ENCODE peak calls at places on chromosome 2, in ten cellular contexts. W is neural progenitor cell; B is GM23338; Q is naive thymus-derived CD4-positive, alpha-beta T cell; A is astrocyte of the spinal cord; U is upper lobe of right lung; M is left ventricle myocardium inferior; N is heart right ventricle; O is H7; G is NT2/D1. Z is an unnamed sample.

GRCh38 chr2:97868986-97869721 is 126.6 kb downstream of the TMEM131 start:
- DNase-seq in Q (no peak), O (no peak), A (peak; percentile 93), W (no peak), U (no peak), N (peak; percentile 48), M (peak; percentile 42), G (peak; percentile 50), B (peak; percentile 33), Z (no peak)

GRCh38 chr2:204791230-204791629 is 246.0 kb downstream of the PARD3B start:
- DNase-seq in N (no peak), W (no peak), Q (no peak), O (no peak), M (no peak), B (no peak), U (no peak), A (no peak), G (no peak), Z (no peak)

GRCh38 chr2:134676960-134677359 is 41.8 kb downstream of the TMEM163 start:
- DNase-seq in M (no peak), G (no peak), O (no peak), W (no peak), N (no peak), Q (no peak), U (no peak), B (no peak), A (no peak), Z (no peak)

GRCh38 chr2:143617803-143618415 is 488.7 kb downstream of the ARHGAP15 start:
- DNase-seq in A (no peak), O (no peak), G (no peak), U (no peak), Q (no peak), W (no peak), M (no peak), B (no peak), N (no peak), Z (no peak)

GRCh38 chr2:160652236-160652635 is 158.6 kb upstream of the RBMS1 start:
- DNase-seq in U (peak; percentile 61), N (no peak), W (no peak), B (no peak), O (no peak), M (peak; percentile 19), G (no peak), A (no peak), Q (peak; percentile 66), Z (peak; percentile 31)

GRCh38 chr2:207135340-207135739 is 30.4 kb downstream of the KLF7 start:
- DNase-seq in U (no peak), M (no peak), G (no peak), B (no peak), Q (peak; percentile 54), O (no peak), W (no peak), N (no peak), A (peak; percentile 53), Z (no peak)

GRCh38 chr2:101418704-101419663 is 31.7 kb upstream of the CREG2 start:
- DNase-seq in M (no peak), U (no peak), N (peak; percentile 79), O (peak; percentile 69), A (peak; percentile 71), B (peak; percentile 84), G (peak; percentile 56), Q (peak; percentile 59), W (peak; percentile 73), Z (peak; percentile 28)

GRCh38 chr2:59333007-59333406 is 1091.9 kb upstream of the FANCL start:
- DNase-seq in G (no peak), U (no peak), Q (no peak), M (no peak), B (no peak), W (no peak), N (no peak), A (no peak), O (no peak), Z (no peak)

GRCh38 chr2:74328074-74328473 is 15.1 kb downstream of the SLC4A5 start:
- DNase-seq in A (no peak), M (no peak), G (no peak), U (no peak), W (peak; percentile 56), N (no peak), Q (no peak), O (no peak), B (peak; percentile 42), Z (no peak)

GRCh38 chr2:199968126-199968525 is 12.7 kb downstream of the MAIP1 start:
- DNase-seq in G (no peak), B (no peak), Q (no peak), N (no peak), M (no peak), U (no peak), W (no peak), A (no peak), O (no peak), Z (no peak)

GRCh38 chr2:1745171-1746023 is 1.1 kb upstream of the PXDN start:
- DNase-seq in A (no peak), G (no peak), W (no peak), B (no peak), U (peak; percentile 65), O (peak; percentile 34), Q (no peak), M (no peak), N (no peak), Z (no peak)

GRCh38 chr2:1743396-1744150 is 742 bp downstream of the PXDN start:
- DNase-seq in O (peak; percentile 93), Q (no peak), M (no peak), G (no peak), N (peak; percentile 56), W (peak; percentile 83), U (peak; percentile 64), B (peak; percentile 71), A (peak; percentile 67), Z (no peak)

GRCh38 chr2:1744446-1745170 is at the start of gene PXDN:
- DNase-seq in Q (no peak), B (peak; percentile 72), O (peak; percentile 92), M (peak; percentile 74), G (no peak), A (peak; percentile 79), W (peak; percentile 76), U (peak; percentile 69), N (peak; percentile 61), Z (no peak)

GRCh38 chr2:1742680-1743395 is 1.5 kb downstream of the PXDN start:
- DNase-seq in B (peak; percentile 87), Q (no peak), G (no peak), A (peak; percentile 94), U (peak; percentile 84), M (peak; percentile 79), N (peak; percentile 78), W (peak; percentile 83), O (peak; percentile 90), Z (no peak)

DNA sequence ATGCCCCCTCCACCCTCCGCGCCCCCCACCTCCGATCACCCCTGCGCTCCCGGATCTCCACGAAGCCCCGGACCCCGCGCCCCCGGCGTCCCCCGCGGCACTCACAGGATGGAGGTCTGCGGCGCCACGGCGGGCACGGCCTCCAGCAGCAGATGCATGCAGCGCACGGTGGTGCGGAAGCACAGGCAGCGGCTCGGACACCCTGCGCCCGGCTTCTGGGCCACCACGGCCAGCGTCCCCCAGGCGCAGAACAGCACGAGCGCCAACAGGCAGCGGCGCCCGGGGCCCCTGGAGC is 217 bp downstream of the PXDN start:
- DNase-seq in G (no peak), U (peak; percentile 67), M (no peak), Q (no peak), O (no peak), W (peak; percentile 79), B (peak; percentile 67), N (no peak), A (no peak), Z (no peak)
- H3K4me3 ChIP-seq in G (peak overlapping the region; percentile 61), U (peak overlapping the region; percentile 67), M (peak overlapping the region; percentile 82), Q (no peak overlapping the region), O (peak overlapping the region; percentile 83), W (peak overlapping the region; percentile 93), B (peak overlapping the region; percentile 94), N (peak overlapping the region; percentile 69), A (peak overlapping the region; percentile 70), Z (no peak overlapping the region)

GRCh38 chr2:96800762-96801463 is 15.2 kb upstream of the CNNM3 start:
- DNase-seq in G (peak; percentile 39), U (peak; percentile 87), B (peak; percentile 81), Q (peak; percentile 54), N (peak; percentile 64), W (peak; percentile 80), M (peak; percentile 69), O (peak; percentile 96), A (peak; percentile 50), Z (peak; percentile 64)
- H3K4me3 ChIP-seq in G (no peak overlapping the region), U (no peak overlapping the region), B (no peak overlapping the region), Q (no peak overlapping the region), N (no peak overlapping the region), W (no peak overlapping the region), M (no peak overlapping the region), O (no peak overlapping the region), A (no peak overlapping the region), Z (no peak overlapping the region)

GRCh38 chr2:203710211-203710610 is 3.8 kb downstream of the CD28 start:
- DNase-seq in A (no peak), W (no peak), Q (no peak), U (no peak), N (no peak), M (no peak), O (no peak), G (no peak), B (no peak), Z (no peak)

GRCh38 chr2:203708846-203709815 is 2.7 kb downstream of the CD28 start:
- DNase-seq in U (no peak), M (no peak), G (no peak), N (no peak), B (no peak), A (no peak), Q (no peak), W (no peak), O (no peak), Z (no peak)

GRCh38 chr2:203707530-203707929 is 1.1 kb downstream of the CD28 start:
- DNase-seq in U (no peak), Q (peak; percentile 30), M (no peak), W (no peak), B (no peak), O (no peak), G (no peak), A (no peak), N (no peak), Z (no peak)

GRCh38 chr2:203705184-203705583 is 1.3 kb upstream of the CD28 start:
- DNase-seq in M (no peak), W (no peak), O (no peak), A (no peak), U (no peak), B (no peak), G (no peak), Q (peak; percentile 84), N (no peak), Z (peak; percentile 33)

DNA sequence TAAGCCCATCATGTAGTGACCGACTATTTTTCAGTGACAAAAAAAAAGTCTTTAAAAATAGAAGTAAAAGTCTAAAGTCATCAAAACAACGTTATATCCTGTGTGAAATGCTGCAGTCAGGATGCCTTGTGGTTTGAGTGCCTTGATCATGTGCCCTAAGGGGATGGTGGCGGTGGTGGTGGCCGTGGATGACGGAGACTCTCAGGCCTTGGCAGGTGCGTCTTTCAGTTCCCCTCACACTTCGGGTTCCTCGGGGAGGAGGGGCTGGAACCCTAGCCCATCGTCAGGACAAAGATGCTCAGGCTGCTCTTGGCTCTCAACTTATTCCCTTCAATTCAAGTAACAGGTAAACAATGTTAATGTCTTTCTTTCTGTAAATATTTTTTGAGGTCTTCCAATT is at the start of gene CD28:
- DNase-seq in Q (peak; percentile 91), O (no peak), M (no peak), N (peak; percentile 37), W (no peak), B (no peak), G (no peak), A (no peak), U (no peak), Z (peak; percentile 95)
- H3K4me3 ChIP-seq in Q (peak within 1 kb of the TSS; percentile 70), O (no peak within 1 kb of the TSS), M (no peak within 1 kb of the TSS), N (peak within 1 kb of the TSS; percentile 37), W (no peak within 1 kb of the TSS), B (no peak within 1 kb of the TSS), G (no peak within 1 kb of the TSS), A (no peak within 1 kb of the TSS), U (peak within 1 kb of the TSS; percentile 3), Z (peak within 1 kb of the TSS; percentile 94)

GRCh38 chr2:230950833-230951339 is 25.8 kb upstream of the GPR55 start:
- DNase-seq in M (no peak), N (no peak), U (no peak), O (no peak), A (no peak), B (no peak), W (no peak), Q (no peak), G (no peak), Z (no peak)
- H3K4me3 ChIP-seq in M (no peak overlapping the region), N (no peak overlapping the region), U (no peak overlapping the region), O (no peak overlapping the region), A (no peak overlapping the region), B (no peak overlapping the region), W (no peak overlapping the region), Q (no peak overlapping the region), G (no peak overlapping the region), Z (no peak overlapping the region)

Z was measured in CD8-positive, alpha-beta memory T cell.